ENCODE peak calls at places on chromosomes 12 and 14, in seven cellular contexts. One of them, this sample, is unnamed.

GRCh38 chr12:132139912-132140311 is 4.2 kb downstream of the DDX51 start:
- DNase-seq in HuH-7: no peak
- DNase-seq in occipital lobe: no peak
- DNase-seq in stimulated activated CD4-positive, alpha-beta T cell treated with anti-CD3 and anti-CD28 coated beads, TNF-alpha, amount 100 ng/mL, for 24 hours: no peak
- DNase-seq in nephron progenitor cell: no peak
- DNase-seq in RWPE2: no peak
- DNase-seq in ELF-1: no peak
- DNase-seq in this sample: no peak

GRCh38 chr12:19752712-19753111 is 313.4 kb downstream of the AEBP2 start:
- DNase-seq in HuH-7: no peak
- DNase-seq in nephron progenitor cell: no peak
- DNase-seq in ELF-1: no peak
- DNase-seq in stimulated activated CD4-positive, alpha-beta T cell treated with anti-CD3 and anti-CD28 coated beads, TNF-alpha, amount 100 ng/mL, for 24 hours: no peak
- DNase-seq in RWPE2: no peak
- DNase-seq in occipital lobe: no peak
- DNase-seq in this sample: no peak

GRCh38 chr12:4962539-4963486 is 53.1 kb downstream of the KCNA1 start:
- DNase-seq in nephron progenitor cell: no peak
- DNase-seq in RWPE2: no peak
- DNase-seq in occipital lobe: peak; percentile 23
- DNase-seq in ELF-1: peak; percentile 26
- DNase-seq in HuH-7: no peak
- DNase-seq in stimulated activated CD4-positive, alpha-beta T cell treated with anti-CD3 and anti-CD28 coated beads, TNF-alpha, amount 100 ng/mL, for 24 hours: no peak
- DNase-seq in this sample: peak; percentile 82

GRCh38 chr12:100987552-100988277 is 193.1 kb downstream of the ANO4 start:
- DNase-seq in HuH-7: peak; percentile 52
- DNase-seq in occipital lobe: no peak
- DNase-seq in nephron progenitor cell: peak; percentile 45
- DNase-seq in ELF-1: peak; percentile 79
- DNase-seq in RWPE2: no peak
- DNase-seq in stimulated activated CD4-positive, alpha-beta T cell treated with anti-CD3 and anti-CD28 coated beads, TNF-alpha, amount 100 ng/mL, for 24 hours: no peak
- DNase-seq in this sample: peak; percentile 93

GRCh38 chr12:46524778-46525177 is 152.2 kb upstream of the SLC38A2 start:
- DNase-seq in occipital lobe: no peak
- DNase-seq in ELF-1: peak; percentile 78
- DNase-seq in stimulated activated CD4-positive, alpha-beta T cell treated with anti-CD3 and anti-CD28 coated beads, TNF-alpha, amount 100 ng/mL, for 24 hours: no peak
- DNase-seq in RWPE2: no peak
- DNase-seq in HuH-7: no peak
- DNase-seq in nephron progenitor cell: no peak
- DNase-seq in this sample: no peak

GRCh38 chr14:72907886-72908285 is 14.0 kb upstream of the DPF3 start:
- DNase-seq in RWPE2: no peak
- DNase-seq in occipital lobe: no peak
- DNase-seq in stimulated activated CD4-positive, alpha-beta T cell treated with anti-CD3 and anti-CD28 coated beads, TNF-alpha, amount 100 ng/mL, for 24 hours: no peak
- DNase-seq in HuH-7: no peak
- DNase-seq in ELF-1: peak; percentile 65
- DNase-seq in nephron progenitor cell: no peak
- DNase-seq in this sample: peak; percentile 63

GRCh38 chr12:56932146-56932545 is 2.1 kb downstream of the SDR9C7 start:
- DNase-seq in occipital lobe: no peak
- DNase-seq in RWPE2: no peak
- DNase-seq in stimulated activated CD4-positive, alpha-beta T cell treated with anti-CD3 and anti-CD28 coated beads, TNF-alpha, amount 100 ng/mL, for 24 hours: no peak
- DNase-seq in HuH-7: no peak
- DNase-seq in nephron progenitor cell: no peak
- DNase-seq in ELF-1: no peak
- DNase-seq in this sample: peak; percentile 52

GRCh38 chr12:6370994-6371754 is 4.2 kb downstream of the SCNN1A start:
- DNase-seq in RWPE2: peak; percentile 98
- DNase-seq in stimulated activated CD4-positive, alpha-beta T cell treated with anti-CD3 and anti-CD28 coated beads, TNF-alpha, amount 100 ng/mL, for 24 hours: no peak
- DNase-seq in nephron progenitor cell: peak; percentile 73
- DNase-seq in occipital lobe: no peak
- DNase-seq in ELF-1: peak; percentile 98
- DNase-seq in HuH-7: peak; percentile 96
- DNase-seq in this sample: peak; percentile 100

GRCh38 chr12:82593901-82594396 is 92.8 kb upstream of the TMTC2 start:
- DNase-seq in HuH-7: no peak
- DNase-seq in stimulated activated CD4-positive, alpha-beta T cell treated with anti-CD3 and anti-CD28 coated beads, TNF-alpha, amount 100 ng/mL, for 24 hours: no peak
- DNase-seq in occipital lobe: no peak
- DNase-seq in RWPE2: no peak
- DNase-seq in ELF-1: no peak
- DNase-seq in nephron progenitor cell: no peak
- DNase-seq in this sample: no peak

GRCh38 chr12:116015525-116015924 is 262.0 kb downstream of the MED13L start:
- DNase-seq in nephron progenitor cell: no peak
- DNase-seq in HuH-7: peak; percentile 6
- DNase-seq in stimulated activated CD4-positive, alpha-beta T cell treated with anti-CD3 and anti-CD28 coated beads, TNF-alpha, amount 100 ng/mL, for 24 hours: no peak
- DNase-seq in occipital lobe: no peak
- DNase-seq in ELF-1: no peak
- DNase-seq in RWPE2: no peak
- DNase-seq in this sample: no peak

GRCh38 chr14:20970983-20971704 is 15.9 kb downstream of the RNASE2 start:
- DNase-seq in stimulated activated CD4-positive, alpha-beta T cell treated with anti-CD3 and anti-CD28 coated beads, TNF-alpha, amount 100 ng/mL, for 24 hours: peak; percentile 67
- DNase-seq in HuH-7: peak; percentile 78
- DNase-seq in occipital lobe: peak; percentile 76
- DNase-seq in RWPE2: peak; percentile 79
- DNase-seq in ELF-1: peak; percentile 97
- DNase-seq in nephron progenitor cell: peak; percentile 89
- DNase-seq in this sample: peak; percentile 97

GRCh38 chr12:103851127-103851526 is 10.1 kb upstream of the NT5DC3 start:
- DNase-seq in ELF-1: no peak
- DNase-seq in HuH-7: no peak
- DNase-seq in stimulated activated CD4-positive, alpha-beta T cell treated with anti-CD3 and anti-CD28 coated beads, TNF-alpha, amount 100 ng/mL, for 24 hours: no peak
- DNase-seq in RWPE2: no peak
- DNase-seq in nephron progenitor cell: no peak
- DNase-seq in occipital lobe: no peak
- DNase-seq in this sample: no peak

GRCh38 chr12:106140223-106140986 is 1.7 kb upstream of the NUAK1 start:
- DNase-seq in ELF-1: no peak
- DNase-seq in RWPE2: no peak
- DNase-seq in occipital lobe: no peak
- DNase-seq in nephron progenitor cell: peak; percentile 37
- DNase-seq in stimulated activated CD4-positive, alpha-beta T cell treated with anti-CD3 and anti-CD28 coated beads, TNF-alpha, amount 100 ng/mL, for 24 hours: no peak
- DNase-seq in HuH-7: no peak
- DNase-seq in this sample: peak; percentile 74

GRCh38 chr12:116057356-116057755 is 220.1 kb downstream of the MED13L start:
- DNase-seq in stimulated activated CD4-positive, alpha-beta T cell treated with anti-CD3 and anti-CD28 coated beads, TNF-alpha, amount 100 ng/mL, for 24 hours: no peak
- DNase-seq in occipital lobe: no peak
- DNase-seq in HuH-7: no peak
- DNase-seq in RWPE2: no peak
- DNase-seq in ELF-1: no peak
- DNase-seq in nephron progenitor cell: no peak
- DNase-seq in this sample: no peak

GRCh38 chr12:18690653-18691052 is 47.2 kb downstream of the PLCZ1 start:
- DNase-seq in HuH-7: no peak
- DNase-seq in ELF-1: no peak
- DNase-seq in occipital lobe: no peak
- DNase-seq in stimulated activated CD4-positive, alpha-beta T cell treated with anti-CD3 and anti-CD28 coated beads, TNF-alpha, amount 100 ng/mL, for 24 hours: no peak
- DNase-seq in RWPE2: peak; percentile 34
- DNase-seq in nephron progenitor cell: no peak
- DNase-seq in this sample: no peak

GRCh38 chr12:112728909-112729308 is 62.6 kb upstream of the RPH3A start:
- DNase-seq in stimulated activated CD4-positive, alpha-beta T cell treated with anti-CD3 and anti-CD28 coated beads, TNF-alpha, amount 100 ng/mL, for 24 hours: no peak
- DNase-seq in RWPE2: no peak
- DNase-seq in ELF-1: peak; percentile 27
- DNase-seq in HuH-7: no peak
- DNase-seq in occipital lobe: no peak
- DNase-seq in nephron progenitor cell: no peak
- DNase-seq in this sample: no peak

GRCh38 chr12:92466391-92467305 is 236.1 kb upstream of the PLEKHG7 start:
- DNase-seq in ELF-1: peak; percentile 40
- DNase-seq in RWPE2: no peak
- DNase-seq in stimulated activated CD4-positive, alpha-beta T cell treated with anti-CD3 and anti-CD28 coated beads, TNF-alpha, amount 100 ng/mL, for 24 hours: no peak
- DNase-seq in occipital lobe: no peak
- DNase-seq in nephron progenitor cell: no peak
- DNase-seq in HuH-7: no peak
- DNase-seq in this sample: peak; percentile 58

GRCh38 chr12:50573271-50573670 is 68.5 kb downstream of the DIP2B start:
- DNase-seq in occipital lobe: no peak
- DNase-seq in nephron progenitor cell: no peak
- DNase-seq in stimulated activated CD4-positive, alpha-beta T cell treated with anti-CD3 and anti-CD28 coated beads, TNF-alpha, amount 100 ng/mL, for 24 hours: no peak
- DNase-seq in RWPE2: no peak
- DNase-seq in ELF-1: no peak
- DNase-seq in HuH-7: no peak
- DNase-seq in this sample: no peak